ENCODE peak calls at places on chromosome 9, in five cellular contexts. I is fibroblast of mammary gland, Z is activated T-cell treated with anti-CD3 and anti-CD28 coated beads for 24 hours, F is AG04450, J is Right ventricle myocardium superior. H is an unnamed sample.

GRCh38 chr9:137105814-137106661 is 8.5 kb downstream of the DPP7 start:
- DNase-seq in I (no peak), Z (no peak), F (no peak), J (no peak), H (no peak)

GRCh38 chr9:109487247-109487646 is 10.9 kb downstream of the PTPN3 start:
- DNase-seq in I (no peak), Z (no peak), F (no peak), J (no peak), H (no peak)

GRCh38 chr9:114769664-114770063 is 36.2 kb downstream of the TNFSF15 start:
- DNase-seq in I (peak), Z (no peak), F (no peak), J (no peak), H (no peak)

GRCh38 chr9:18905033-18905882 is 127.8 kb downstream of the SAXO1 start:
- DNase-seq in I (peak), Z (no peak), F (no peak), J (no peak), H (no peak)

GRCh38 chr9:126000256-126000655 is 253.1 kb downstream of the PBX3 start:
- DNase-seq in I (no peak), Z (no peak), F (no peak), J (no peak), H (no peak)

GRCh38 chr9:16133556-16134227 is 580.8 kb downstream of the CCDC171 start:
- DNase-seq in I (peak), Z (no peak), F (no peak), J (peak), H (no peak)

GRCh38 chr9:106953166-106953565 is 90.2 kb downstream of the ZNF462 start:
- DNase-seq in I (peak), Z (no peak), F (peak), J (no peak), H (no peak)

GRCh38 chr9:93669958-93670207 is 93.5 kb downstream of the PHF2 start:
- DNase-seq in I (no peak), Z (no peak), F (no peak), J (peak), H (no peak)

GRCh38 chr9:14783358-14783757 is 60.8 kb upstream of the CER1 start:
- DNase-seq in I (no peak), Z (no peak), F (no peak), J (no peak), H (no peak)

GRCh38 chr9:133686642-133687575 is 50.7 kb downstream of the DBH start:
- DNase-seq in I (no peak), Z (no peak), F (no peak), J (peak), H (no peak)

GRCh38 chr9:114164191-114164794 is 9.0 kb downstream of the COL27A1 start:
- DNase-seq in I (no peak), Z (no peak), F (no peak), J (no peak), H (no peak)

GRCh38 chr9:5441043-5441442 is 3.3 kb upstream of the PLGRKT start:
- DNase-seq in I (peak), Z (no peak), F (no peak), J (no peak), H (no peak)

GRCh38 chr9:124834586-124834985 is 18.7 kb upstream of the WDR38 start:
- DNase-seq in I (peak), Z (no peak), F (no peak), J (peak), H (no peak)

GRCh38 chr9:93447642-93448041 is 3.8 kb upstream of the FAM120A start:
- DNase-seq in I (no peak), Z (no peak), F (no peak), J (no peak), H (no peak)

GRCh38 chr9:93077811-93078210 is 18.2 kb upstream of the CARD19 start:
- DNase-seq in I (no peak), Z (no peak), F (no peak), J (peak), H (no peak)

GRCh38 chr9:4318741-4319140 is 18.9 kb upstream of the GLIS3 start:
- DNase-seq in I (peak), Z (no peak), F (no peak), J (no peak), H (no peak)

GRCh38 chr9:98411981-98412561 is 156.6 kb upstream of the TBC1D2 start:
- DNase-seq in I (no peak), Z (no peak), F (no peak), J (no peak), H (no peak)

GRCh38 chr9:127589955-127590370 is 22.1 kb upstream of the STXBP1 start:
- DNase-seq in I (peak), Z (no peak), F (peak), J (no peak), H (no peak)

GRCh38 chr9:125993423-125993935 is 246.3 kb downstream of the PBX3 start:
- DNase-seq in I (no peak), Z (no peak), F (no peak), J (no peak), H (no peak)

GRCh38 chr9:12812710-12813109 is 37.9 kb downstream of the LURAP1L start:
- DNase-seq in I (no peak), Z (no peak), F (no peak), J (no peak), H (no peak)

GRCh38 chr9:70421020-70421271 is 6.5 kb upstream of the KLF9 start:
- DNase-seq in I (no peak), Z (no peak), F (no peak), J (no peak), H (no peak)

GRCh38 chr9:90894956-90895687 is 93.5 kb downstream of the SYK start:
- DNase-seq in I (no peak), Z (no peak), F (no peak), J (no peak), H (no peak)

GRCh38 chr9:4620881-4621555 is 41.1 kb upstream of the PLPP6 start:
- DNase-seq in I (peak), Z (no peak), F (no peak), J (no peak), H (no peak)

GRCh38 chr9:96383165-96383939 is at the start of gene SLC35D2:
- DNase-seq in I (peak), Z (no peak), F (no peak), J (peak), H (no peak)

GRCh38 chr9:981491-981898 is 5.0 kb downstream of the DMRT3 start:
- DNase-seq in I (no peak), Z (no peak), F (no peak), J (no peak), H (no peak)

GRCh38 chr9:69325409-69326212 is 596 bp downstream of the ENTREP1 start:
- DNase-seq in I (no peak), Z (no peak), F (no peak), J (no peak), H (no peak)

GRCh38 chr9:115668506-115668905 is 485.1 kb upstream of the PAPPA start:
- DNase-seq in I (peak), Z (no peak), F (peak), J (no peak), H (peak)

GRCh38 chr9:135604437-135605237 is 34.7 kb downstream of the GLT6D1 start:
- DNase-seq in I (no peak), Z (no peak), F (no peak), J (no peak), H (no peak)

GRCh38 chr9:108297025-108297424 is 558.8 kb downstream of the ACTL7B start:
- DNase-seq in I (peak), Z (no peak), F (peak), J (peak), H (peak)

GRCh38 chr9:114266969-114267368 is 55.9 kb upstream of the ORM1 start:
- DNase-seq in I (peak), Z (no peak), F (no peak), J (no peak), H (no peak)